ENCODE peak calls at places on chromosomes 4 and X, in six cellular contexts. D is foreskin fibroblast; W is A549; N is left lung; S is psoas muscle; H is CD4-positive, alpha-beta T cell. C is an unnamed sample.

GRCh38 chrX:56788229-56788628 is 59.2 kb downstream of the NBDY start:
- DNase-seq in N (no peak), H (no peak), W (no peak), D (no peak), S (peak), C (no peak)

GRCh38 chr4:169612869-169613859 is 781 bp upstream of the NEK1 start:
- DNase-seq in H (peak), W (peak), D (peak), S (peak), N (no peak), C (peak)

GRCh38 chr4:184100297-184100885 is 117.3 kb downstream of the ENPP6 start:
- DNase-seq in S (peak), N (peak), H (peak), W (peak), D (no peak), C (peak)

GRCh38 chrX:30612250-30612655 is 34.7 kb upstream of the TASL start:
- DNase-seq in D (no peak), N (no peak), H (no peak), W (no peak), S (no peak), C (no peak)

GRCh38 chr4:41483771-41484170 is 54.2 kb upstream of the LIMCH1 start:
- DNase-seq in W (no peak), D (no peak), H (no peak), N (no peak), S (no peak), C (no peak)

GRCh38 chr4:125677665-125678307 is 363.0 kb downstream of the FAT4 start:
- DNase-seq in W (no peak), H (no peak), N (no peak), D (no peak), S (no peak), C (no peak)

GRCh38 chr4:139084425-139085093 is 69.0 kb downstream of the NOCT start:
- DNase-seq in D (no peak), S (no peak), H (no peak), W (peak), N (peak), C (no peak)

GRCh38 chr4:100023800-100024199 is 73.7 kb upstream of the H2AZ1 start:
- DNase-seq in N (no peak), W (no peak), H (no peak), D (no peak), S (no peak), C (no peak)

GRCh38 chrX:129663171-129663570 is 8.4 kb upstream of the APLN start:
- DNase-seq in W (no peak), S (no peak), D (no peak), H (no peak), N (no peak), C (no peak)

GRCh38 chr4:141223418-141223817 is 2.7 kb downstream of the ZNF330 start:
- DNase-seq in N (no peak), S (no peak), H (no peak), D (no peak), W (no peak), C (no peak)

GRCh38 chr4:158170691-158171455 is 2.0 kb downstream of the GASK1B start:
- DNase-seq in W (no peak), S (peak), H (no peak), D (peak), N (peak), C (peak)

DNA sequence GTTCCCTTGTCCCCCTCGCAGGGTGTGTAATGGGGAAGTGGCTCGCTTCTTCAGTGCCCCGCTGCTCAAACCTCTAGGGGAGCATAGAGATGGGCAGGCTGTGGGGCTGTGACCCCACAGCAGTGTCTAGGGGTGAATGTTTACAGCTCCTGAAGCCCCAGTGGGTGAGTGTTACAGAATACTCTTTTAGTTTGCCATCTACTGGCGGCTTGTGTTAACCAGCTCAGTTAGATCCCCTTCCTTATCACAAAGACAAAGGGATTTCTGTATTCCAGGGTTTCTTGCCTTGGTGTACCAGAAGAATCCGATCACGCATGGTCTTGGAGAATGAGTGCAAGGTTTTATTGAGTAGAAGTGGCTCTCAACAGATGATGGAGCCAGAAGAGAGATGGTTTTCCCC is 108.1 kb upstream of the IQCM start:
- DNase-seq in D (no peak), W (no peak), N (no peak), H (no peak), S (no peak), C (no peak)
- TF ChIP-seq CTCF in D (no peak), W (no peak), N (no peak), H (no peak), S (no peak), C (no peak)

GRCh38 chr4:53716011-53716410 is 124.7 kb upstream of the LNX1 start:
- DNase-seq in W (no peak), D (no peak), N (no peak), H (no peak), S (no peak), C (no peak)
- TF ChIP-seq CTCF in W (no peak), D (no peak), N (no peak), H (no peak), S (no peak), C (no peak)

GRCh38 chrX:38216642-38217041 is 4.0 kb downstream of the SRPX start:
- DNase-seq in S (no peak), N (no peak), W (no peak), D (no peak), H (no peak), C (no peak)

GRCh38 chrX:38220936-38221386 is 290 bp upstream of the SRPX start:
- DNase-seq in W (no peak), S (peak), D (no peak), H (no peak), N (no peak), C (no peak)

GRCh38 chrX:38221391-38221929 is 789 bp upstream of the SRPX start:
- DNase-seq in W (no peak), H (no peak), N (no peak), D (no peak), S (no peak), C (no peak)

GRCh38 chrX:38224160-38224559 is 3.5 kb upstream of the SRPX start:
- DNase-seq in S (no peak), D (no peak), H (no peak), N (no peak), W (no peak), C (no peak)

DNA sequence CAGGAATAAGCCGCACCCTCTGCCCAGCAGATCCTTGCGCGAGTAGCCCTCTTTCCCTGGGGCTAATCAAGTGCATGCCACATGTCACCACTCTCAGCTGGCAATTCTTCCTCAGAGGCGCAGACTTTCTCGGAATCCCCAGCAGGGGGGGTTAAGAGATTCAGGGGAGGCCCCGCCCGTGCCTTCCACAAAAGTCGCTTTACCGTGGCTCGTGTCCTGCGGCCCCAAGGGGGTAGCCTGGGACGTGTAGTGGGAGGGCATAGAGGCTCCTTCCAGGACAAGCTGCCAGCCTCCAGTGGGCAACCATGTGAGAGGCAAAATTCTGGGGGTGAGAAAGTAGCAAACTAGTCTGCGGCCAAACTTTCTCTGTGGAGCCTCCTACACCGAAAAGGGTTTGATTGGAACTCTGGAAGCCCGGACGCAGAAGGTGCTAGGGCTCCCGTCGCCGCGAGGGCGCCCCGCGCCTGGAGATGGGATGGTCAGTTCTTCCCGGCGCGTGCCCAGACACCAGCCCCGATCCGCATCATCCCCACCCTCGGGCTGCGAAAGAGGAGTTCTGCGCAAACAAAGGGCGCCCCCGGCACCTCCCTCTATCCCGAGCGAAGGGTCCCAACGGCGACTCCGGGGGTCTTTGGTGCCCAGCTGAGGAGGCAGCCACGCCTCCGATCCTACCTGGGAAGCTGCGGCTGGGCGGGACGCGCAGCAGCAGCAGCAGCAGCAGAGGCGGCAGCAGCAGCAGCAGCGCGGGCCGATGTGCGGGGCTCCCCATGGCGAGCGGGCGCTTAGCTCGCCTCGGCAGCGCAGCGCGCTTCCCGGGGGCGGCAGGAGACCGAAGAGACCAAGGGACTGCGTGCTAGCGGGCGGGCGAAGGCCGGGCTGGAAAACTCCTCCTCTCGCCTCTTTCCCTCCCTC is at the start of gene SRPX:
- DNase-seq in N (peak), D (no peak), W (peak), H (no peak), S (peak), C (peak)
- TF ChIP-seq CTCF in N (no peak), D (peak), W (no peak), H (no peak), S (peak), C (no peak)

GRCh38 chrX:15854080-15854655 is 445 bp downstream of the AP1S2 start:
- DNase-seq in N (peak), H (peak), W (peak), S (peak), D (no peak), C (peak)
- TF ChIP-seq CTCF in N (no peak), H (peak), W (no peak), S (peak), D (no peak), C (peak)

DNA sequence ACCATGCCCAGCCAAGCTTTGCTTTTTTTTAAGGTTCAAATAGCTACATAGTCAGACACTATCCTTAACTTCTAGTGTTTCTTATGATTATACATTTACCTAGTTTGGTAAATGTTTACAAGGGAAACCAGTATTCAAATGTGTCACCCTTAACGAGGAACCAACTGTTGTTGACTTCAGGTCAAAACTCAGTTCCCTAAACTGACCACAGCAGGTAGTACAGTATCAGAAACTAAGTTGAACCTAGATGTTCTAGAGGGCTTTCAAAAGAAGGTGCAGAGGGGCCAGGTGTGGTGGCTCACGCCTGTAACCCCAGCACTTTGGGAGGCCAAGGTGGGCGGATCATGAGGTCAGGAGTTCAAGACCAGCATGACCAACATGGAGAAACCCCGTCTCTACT is 11.3 kb downstream of the GPC4 start:
- DNase-seq in S (no peak), D (no peak), H (no peak), W (no peak), N (no peak), C (no peak)
- TF ChIP-seq CTCF in S (no peak), D (no peak), H (no peak), W (no peak), N (no peak), C (no peak)

GRCh38 chr4:3208826-3209225 is 40.1 kb upstream of the MSANTD1 start:
- DNase-seq in H (no peak), S (no peak), D (no peak), N (peak), W (no peak), C (no peak)

GRCh38 chr4:3209551-3210325 is 39.2 kb upstream of the MSANTD1 start:
- DNase-seq in H (no peak), S (no peak), W (no peak), N (peak), D (no peak), C (no peak)

GRCh38 chr4:3206439-3207100 is 42.4 kb upstream of the MSANTD1 start:
- DNase-seq in W (no peak), H (no peak), S (no peak), N (no peak), D (no peak), C (no peak)

GRCh38 chr4:3205995-3206394 is 43.0 kb upstream of the MSANTD1 start:
- DNase-seq in N (peak), W (no peak), D (no peak), H (no peak), S (no peak), C (no peak)

GRCh38 chr4:3207531-3208037 is 41.4 kb upstream of the MSANTD1 start:
- DNase-seq in H (no peak), D (peak), N (no peak), W (no peak), S (no peak), C (no peak)
- TF ChIP-seq CTCF in H (no peak), D (peak), N (no peak), W (no peak), S (no peak), C (no peak)

GRCh38 chrX:144334577-144334976 is 450.7 kb downstream of the UBE2NL start:
- DNase-seq in H (no peak), W (no peak), D (no peak), S (no peak), N (no peak), C (no peak)

GRCh38 chrX:144333429-144333828 is 449.6 kb downstream of the UBE2NL start:
- DNase-seq in H (no peak), D (no peak), W (no peak), S (no peak), N (no peak), C (no peak)

DNA sequence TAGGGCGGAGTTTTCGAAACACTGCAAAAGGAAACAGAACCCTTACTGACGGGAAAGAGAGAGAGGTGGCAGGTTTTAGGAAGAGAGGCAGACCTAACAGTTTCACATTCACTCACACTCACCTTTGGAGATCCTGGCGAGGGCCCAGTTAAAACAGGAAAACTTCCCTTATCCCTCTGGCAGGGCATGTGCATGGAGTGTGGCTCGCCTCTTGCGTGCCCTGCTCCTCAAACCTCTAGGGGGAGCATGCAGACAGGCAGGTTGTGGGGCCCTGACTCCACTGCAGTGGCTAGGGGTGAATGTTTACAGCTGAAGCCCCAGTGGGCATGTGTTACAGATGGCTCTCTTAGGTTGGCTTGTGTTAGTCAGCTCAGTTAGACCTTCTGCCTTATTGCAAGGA is 451.5 kb downstream of the UBE2NL start:
- DNase-seq in W (no peak), N (no peak), H (no peak), D (no peak), S (no peak), C (no peak)
- TF ChIP-seq CTCF in W (no peak), N (no peak), H (no peak), D (no peak), S (no peak), C (no peak)